ENCODE peak calls at places on chromosomes 1 and 21, in ten cellular contexts. H is NCI-H1105 treated with DMSO at 0.1 percent for 48 hours; K is AG20443; E is H54; M is CD4-positive, alpha-beta T cell; I is activated B cell treated with CpG ODN at 0.5 μM for 24 hours; Z is NCI-H1436 treated with DMSO at 0.1 percent for 48 hours; J is aorta; G is choroid plexus epithelial cell; V is amniotic stem cell. T is an unnamed sample.

GRCh38 chr21:36729301-36729970 is 30.5 kb downstream of the SIM2 start:
- DNase-seq in H (no peak), K (no peak), E (no peak), M (no peak), I (no peak), Z (no peak), J (peak), G (no peak), V (no peak), T (no peak)

GRCh38 chr1:21269461-21270085 is 20.7 kb downstream of the ECE1 start:
- DNase-seq in H (no peak), K (no peak), E (no peak), M (no peak), I (no peak), Z (no peak), J (no peak), G (no peak), V (no peak), T (no peak)

GRCh38 chr1:19015476-19015875 is 59.0 kb upstream of the IFFO2 start:
- DNase-seq in H (no peak), K (no peak), E (no peak), M (no peak), I (no peak), Z (no peak), J (no peak), G (no peak), V (no peak), T (no peak)

GRCh38 chr21:42474043-42474831 is 21.8 kb downstream of the RSPH1 start:
- DNase-seq in H (no peak), K (no peak), E (peak), M (no peak), I (peak), Z (no peak), J (no peak), G (peak), V (no peak), T (peak)

GRCh38 chr1:98940069-98940468 is 64.6 kb downstream of the PLPPR5 start:
- DNase-seq in H (no peak), K (no peak), E (no peak), M (no peak), I (no peak), Z (no peak), J (no peak), G (no peak), V (no peak), T (no peak)

GRCh38 chr1:247367786-247368342 is 36.2 kb upstream of the ZNF496 start:
- DNase-seq in H (no peak), K (no peak), E (no peak), M (no peak), I (no peak), Z (no peak), J (no peak), G (peak), V (no peak), T (no peak)

GRCh38 chr1:162391790-162392563 is 10.4 kb downstream of the C1orf226 start:
- DNase-seq in H (peak), K (peak), E (peak), M (no peak), I (no peak), Z (no peak), J (no peak), G (peak), V (peak), T (no peak)

GRCh38 chr1:156471496-156472490 is 28.8 kb downstream of the MEF2D start:
- DNase-seq in H (peak), K (no peak), E (no peak), M (no peak), I (no peak), Z (no peak), J (peak), G (peak), V (no peak), T (peak)

GRCh38 chr1:25889470-25889869 is 14.0 kb upstream of the PAQR7 start:
- DNase-seq in H (peak), K (no peak), E (no peak), M (no peak), I (no peak), Z (no peak), J (no peak), G (peak), V (no peak), T (no peak)

GRCh38 chr1:236101233-236102200 is 36.6 kb upstream of the NID1 start:
- DNase-seq in H (no peak), K (no peak), E (no peak), M (no peak), I (no peak), Z (no peak), J (peak), G (no peak), V (no peak), T (no peak)

GRCh38 chr1:224558904-224559303 is 57.2 kb upstream of the CNIH3 start:
- DNase-seq in H (peak), K (no peak), E (no peak), M (no peak), I (no peak), Z (no peak), J (no peak), G (no peak), V (no peak), T (no peak)

GRCh38 chr1:205430631-205431305 is 8.9 kb upstream of the LEMD1 start:
- DNase-seq in H (peak), K (peak), E (no peak), M (peak), I (peak), Z (no peak), J (peak), G (peak), V (peak), T (no peak)

GRCh38 chr1:18160290-18160942 is 52.8 kb downstream of the IGSF21 start:
- DNase-seq in H (no peak), K (no peak), E (no peak), M (no peak), I (no peak), Z (no peak), J (peak), G (no peak), V (no peak), T (no peak)

GRCh38 chr1:68116643-68117235 is 66.3 kb upstream of the DIRAS3 start:
- DNase-seq in H (peak), K (peak), E (no peak), M (peak), I (no peak), Z (peak), J (no peak), G (peak), V (no peak), T (no peak)

GRCh38 chr1:55284856-55285255 is 69.7 kb upstream of the USP24 start:
- DNase-seq in H (peak), K (peak), E (no peak), M (no peak), I (no peak), Z (no peak), J (no peak), G (peak), V (no peak), T (no peak)

GRCh38 chr1:220544901-220545303 is 17.0 kb downstream of the MARK1 start:
- DNase-seq in H (no peak), K (peak), E (no peak), M (no peak), I (no peak), Z (no peak), J (no peak), G (peak), V (no peak), T (no peak)